ENCODE peak calls at places on chromosome 11, in seven cellular contexts. One of them, this sample, is unnamed.

GRCh38 chr11:88292156-88292844 is 45.2 kb downstream of the CTSC start:
- DNase-seq in upper lobe of right lung: no peak
- DNase-seq in right lobe of liver: peak; percentile 49
- DNase-seq in sigmoid colon: no peak
- DNase-seq in choroid plexus epithelial cell: peak; percentile 32
- DNase-seq in body of pancreas: peak; percentile 77
- DNase-seq in heart right ventricle: peak; percentile 10
- DNase-seq in this sample: no peak

GRCh38 chr11:16945671-16946469 is 68.3 kb downstream of the PLEKHA7 start:
- DNase-seq in upper lobe of right lung: peak; percentile 77
- DNase-seq in right lobe of liver: peak; percentile 57
- DNase-seq in sigmoid colon: no peak
- DNase-seq in choroid plexus epithelial cell: peak; percentile 81
- DNase-seq in body of pancreas: peak; percentile 79
- DNase-seq in heart right ventricle: peak; percentile 46
- DNase-seq in this sample: peak; percentile 72

GRCh38 chr11:121534131-121535093 is 81.6 kb upstream of the SORL1-AS1 start:
- DNase-seq in upper lobe of right lung: no peak
- DNase-seq in right lobe of liver: no peak
- DNase-seq in sigmoid colon: no peak
- DNase-seq in choroid plexus epithelial cell: peak; percentile 50
- DNase-seq in body of pancreas: peak; percentile 18
- DNase-seq in heart right ventricle: no peak
- DNase-seq in this sample: no peak

GRCh38 chr11:64857485-64857884 is 13.0 kb upstream of the CDC42BPG start:
- DNase-seq in upper lobe of right lung: no peak
- DNase-seq in right lobe of liver: no peak
- DNase-seq in sigmoid colon: no peak
- DNase-seq in choroid plexus epithelial cell: no peak
- DNase-seq in body of pancreas: no peak
- DNase-seq in heart right ventricle: no peak
- DNase-seq in this sample: no peak

GRCh38 chr11:76578655-76579046 is 91.9 kb downstream of the LRRC32 start:
- DNase-seq in upper lobe of right lung: peak; percentile 68
- DNase-seq in right lobe of liver: peak; percentile 53
- DNase-seq in sigmoid colon: no peak
- DNase-seq in choroid plexus epithelial cell: no peak
- DNase-seq in body of pancreas: peak; percentile 27
- DNase-seq in heart right ventricle: peak; percentile 84
- DNase-seq in this sample: no peak

GRCh38 chr11:10746871-10747270 is 4.2 kb upstream of the CTR9 start:
- DNase-seq in upper lobe of right lung: no peak
- DNase-seq in right lobe of liver: no peak
- DNase-seq in sigmoid colon: no peak
- DNase-seq in choroid plexus epithelial cell: no peak
- DNase-seq in body of pancreas: no peak
- DNase-seq in heart right ventricle: no peak
- DNase-seq in this sample: no peak

GRCh38 chr11:122091850-122092249 is 24.2 kb downstream of the BLID start:
- DNase-seq in upper lobe of right lung: no peak
- DNase-seq in right lobe of liver: no peak
- DNase-seq in sigmoid colon: no peak
- DNase-seq in choroid plexus epithelial cell: no peak
- DNase-seq in body of pancreas: no peak
- DNase-seq in heart right ventricle: no peak
- DNase-seq in this sample: no peak

GRCh38 chr11:86800076-86800955 is at the start of gene PRSS23:
- DNase-seq in upper lobe of right lung: peak; percentile 84
- DNase-seq in right lobe of liver: peak; percentile 78
- DNase-seq in sigmoid colon: peak; percentile 88
- DNase-seq in choroid plexus epithelial cell: peak; percentile 54
- DNase-seq in body of pancreas: peak; percentile 83
- DNase-seq in heart right ventricle: peak; percentile 52
- DNase-seq in this sample: peak; percentile 32

GRCh38 chr11:129115652-129116585 is 76.2 kb downstream of the ARHGAP32 start:
- DNase-seq in upper lobe of right lung: no peak
- DNase-seq in right lobe of liver: no peak
- DNase-seq in sigmoid colon: no peak
- DNase-seq in choroid plexus epithelial cell: peak; percentile 70
- DNase-seq in body of pancreas: no peak
- DNase-seq in heart right ventricle: no peak
- DNase-seq in this sample: no peak

GRCh38 chr11:44877908-44878459 is 72.7 kb downstream of the TP53I11 start:
- DNase-seq in upper lobe of right lung: no peak
- DNase-seq in right lobe of liver: no peak
- DNase-seq in sigmoid colon: no peak
- DNase-seq in choroid plexus epithelial cell: no peak
- DNase-seq in body of pancreas: no peak
- DNase-seq in heart right ventricle: no peak
- DNase-seq in this sample: no peak

GRCh38 chr11:31096191-31096590 is 273.3 kb downstream of the DCDC1 start:
- DNase-seq in upper lobe of right lung: no peak
- DNase-seq in right lobe of liver: no peak
- DNase-seq in sigmoid colon: no peak
- DNase-seq in choroid plexus epithelial cell: no peak
- DNase-seq in body of pancreas: no peak
- DNase-seq in heart right ventricle: no peak
- DNase-seq in this sample: no peak

GRCh38 chr11:59771605-59772004 is 16.4 kb downstream of the STX3 start:
- DNase-seq in upper lobe of right lung: no peak
- DNase-seq in right lobe of liver: no peak
- DNase-seq in sigmoid colon: no peak
- DNase-seq in choroid plexus epithelial cell: no peak
- DNase-seq in body of pancreas: no peak
- DNase-seq in heart right ventricle: no peak
- DNase-seq in this sample: no peak

GRCh38 chr11:68116892-68117435 is 4.2 kb downstream of the CHKA start:
- DNase-seq in upper lobe of right lung: no peak
- DNase-seq in right lobe of liver: no peak
- DNase-seq in sigmoid colon: no peak
- DNase-seq in choroid plexus epithelial cell: no peak
- DNase-seq in body of pancreas: no peak
- DNase-seq in heart right ventricle: no peak
- DNase-seq in this sample: no peak

GRCh38 chr11:65501530-65502273 is 2.9 kb downstream of the MALAT1 start:
- DNase-seq in upper lobe of right lung: no peak
- DNase-seq in right lobe of liver: no peak
- DNase-seq in sigmoid colon: peak; percentile 52
- DNase-seq in choroid plexus epithelial cell: peak; percentile 75
- DNase-seq in body of pancreas: no peak
- DNase-seq in heart right ventricle: no peak
- DNase-seq in this sample: no peak

GRCh38 chr11:44303401-44303938 is 6.5 kb downstream of the ALX4 start:
- DNase-seq in upper lobe of right lung: no peak
- DNase-seq in right lobe of liver: no peak
- DNase-seq in sigmoid colon: peak; percentile 46
- DNase-seq in choroid plexus epithelial cell: no peak
- DNase-seq in body of pancreas: no peak
- DNase-seq in heart right ventricle: no peak
- DNase-seq in this sample: no peak

GRCh38 chr11:125886997-125887372 is 483 bp upstream of the HYLS1 start:
- DNase-seq in upper lobe of right lung: peak; percentile 76
- DNase-seq in right lobe of liver: peak; percentile 48
- DNase-seq in sigmoid colon: peak; percentile 74
- DNase-seq in choroid plexus epithelial cell: peak; percentile 32
- DNase-seq in body of pancreas: peak; percentile 42
- DNase-seq in heart right ventricle: peak; percentile 31
- DNase-seq in this sample: peak; percentile 62

GRCh38 chr11:18522388-18522787 is 4.4 kb downstream of the TSG101 start:
- DNase-seq in upper lobe of right lung: no peak
- DNase-seq in right lobe of liver: no peak
- DNase-seq in sigmoid colon: no peak
- DNase-seq in choroid plexus epithelial cell: peak; percentile 14
- DNase-seq in body of pancreas: no peak
- DNase-seq in heart right ventricle: no peak
- DNase-seq in this sample: no peak

GRCh38 chr11:69642913-69643632 is 2.1 kb downstream of the CCND1 start:
- DNase-seq in upper lobe of right lung: peak; percentile 91
- DNase-seq in right lobe of liver: peak; percentile 86
- DNase-seq in sigmoid colon: peak; percentile 86
- DNase-seq in choroid plexus epithelial cell: peak; percentile 88
- DNase-seq in body of pancreas: peak; percentile 81
- DNase-seq in heart right ventricle: peak; percentile 77
- DNase-seq in this sample: peak; percentile 77

GRCh38 chr11:32918427-32918826 is 25.8 kb downstream of the QSER1 start:
- DNase-seq in upper lobe of right lung: no peak
- DNase-seq in right lobe of liver: no peak
- DNase-seq in sigmoid colon: no peak
- DNase-seq in choroid plexus epithelial cell: peak; percentile 10
- DNase-seq in body of pancreas: no peak
- DNase-seq in heart right ventricle: no peak
- DNase-seq in this sample: no peak

GRCh38 chr11:2684581-2684980 is 15.2 kb downstream of the KCNQ1OT1 start:
- DNase-seq in upper lobe of right lung: peak; percentile 12
- DNase-seq in right lobe of liver: no peak
- DNase-seq in sigmoid colon: peak; percentile 33
- DNase-seq in choroid plexus epithelial cell: no peak
- DNase-seq in body of pancreas: peak; percentile 1
- DNase-seq in heart right ventricle: no peak
- DNase-seq in this sample: no peak

GRCh38 chr11:111283945-111284481 is 14.3 kb upstream of the POU2AF3 start:
- DNase-seq in upper lobe of right lung: no peak
- DNase-seq in right lobe of liver: no peak
- DNase-seq in sigmoid colon: no peak
- DNase-seq in choroid plexus epithelial cell: peak; percentile 56
- DNase-seq in body of pancreas: no peak
- DNase-seq in heart right ventricle: no peak
- DNase-seq in this sample: no peak

GRCh38 chr11:95282337-95282751 is 51.3 kb upstream of the SESN3 start:
- DNase-seq in upper lobe of right lung: no peak
- DNase-seq in right lobe of liver: peak; percentile 40
- DNase-seq in sigmoid colon: peak; percentile 74
- DNase-seq in choroid plexus epithelial cell: peak; percentile 38
- DNase-seq in body of pancreas: no peak
- DNase-seq in heart right ventricle: no peak
- DNase-seq in this sample: no peak

GRCh38 chr11:87266751-87267150 is 229.0 kb downstream of the TMEM135 start:
- DNase-seq in upper lobe of right lung: no peak
- DNase-seq in right lobe of liver: no peak
- DNase-seq in sigmoid colon: no peak
- DNase-seq in choroid plexus epithelial cell: no peak
- DNase-seq in body of pancreas: no peak
- DNase-seq in heart right ventricle: no peak
- DNase-seq in this sample: no peak

GRCh38 chr11:35483131-35483800 is 42.1 kb downstream of the PAMR1 start:
- DNase-seq in upper lobe of right lung: no peak
- DNase-seq in right lobe of liver: no peak
- DNase-seq in sigmoid colon: no peak
- DNase-seq in choroid plexus epithelial cell: peak; percentile 50
- DNase-seq in body of pancreas: no peak
- DNase-seq in heart right ventricle: no peak
- DNase-seq in this sample: no peak

DNA sequence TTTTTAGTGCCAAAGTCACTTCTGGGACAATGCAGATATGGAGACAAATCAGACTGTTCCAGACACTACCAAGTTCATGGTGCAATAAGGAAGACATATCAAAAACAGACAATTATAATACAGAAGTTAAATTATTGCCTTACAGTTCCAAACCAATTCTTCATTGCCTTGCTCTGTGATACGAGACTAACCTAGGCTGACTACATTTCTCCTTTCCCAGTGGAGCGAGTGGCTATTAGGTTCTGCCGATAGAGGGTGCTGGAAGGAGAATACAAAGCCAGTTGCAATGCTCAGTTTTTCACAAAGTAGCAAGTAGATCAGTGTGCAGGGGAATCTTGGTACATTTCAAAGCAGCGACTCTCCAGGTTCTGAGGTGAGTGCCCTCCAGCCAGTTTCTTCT is 67.8 kb downstream of the FAM168A start:
- DNase-seq in upper lobe of right lung: no peak
- DNase-seq in right lobe of liver: no peak
- DNase-seq in sigmoid colon: no peak
- DNase-seq in choroid plexus epithelial cell: peak; percentile 14
- DNase-seq in body of pancreas: no peak
- DNase-seq in heart right ventricle: no peak
- DNase-seq in this sample: no peak
- TF ChIP-seq CTCF in upper lobe of right lung: no peak
- TF ChIP-seq CTCF in right lobe of liver: peak; percentile 14
- TF ChIP-seq CTCF in sigmoid colon: no peak
- TF ChIP-seq CTCF in choroid plexus epithelial cell: peak; percentile 45
- TF ChIP-seq CTCF in body of pancreas: peak; percentile 12
- TF ChIP-seq CTCF in heart right ventricle: peak; percentile 14
- TF ChIP-seq CTCF in this sample: no peak

DNA sequence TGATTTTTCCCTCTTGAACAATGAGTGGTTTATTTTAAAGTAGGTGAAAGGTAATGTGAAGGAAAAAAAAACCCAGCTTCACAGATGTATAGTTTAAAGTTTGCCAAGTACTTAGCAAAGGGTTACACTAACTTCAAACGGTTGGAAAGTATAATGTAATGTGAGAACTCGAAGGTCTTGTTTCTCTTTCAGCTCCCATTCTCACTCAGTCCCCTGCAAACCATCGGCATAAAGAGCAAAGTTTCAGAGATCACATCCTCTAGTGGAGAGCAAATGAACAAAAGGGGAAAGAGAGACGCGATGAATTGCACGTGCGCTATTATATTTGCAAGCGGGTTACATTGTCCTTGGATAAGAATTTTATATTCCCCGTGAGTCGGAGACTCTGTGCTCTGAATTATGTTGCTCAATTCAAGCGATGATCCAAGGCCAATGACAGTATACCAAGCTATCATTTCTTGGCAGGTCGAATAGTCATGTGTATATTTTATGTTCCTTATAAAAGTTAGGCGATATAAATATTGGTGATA is 37.6 kb upstream of the BIRC3 start:
- DNase-seq in upper lobe of right lung: no peak
- DNase-seq in right lobe of liver: no peak
- DNase-seq in sigmoid colon: no peak
- DNase-seq in choroid plexus epithelial cell: peak; percentile 86
- DNase-seq in body of pancreas: peak; percentile 34
- DNase-seq in heart right ventricle: no peak
- DNase-seq in this sample: peak; percentile 45
- TF ChIP-seq CTCF in upper lobe of right lung: peak; percentile 20
- TF ChIP-seq CTCF in right lobe of liver: peak; percentile 14
- TF ChIP-seq CTCF in sigmoid colon: no peak
- TF ChIP-seq CTCF in choroid plexus epithelial cell: peak; percentile 57
- TF ChIP-seq CTCF in body of pancreas: peak; percentile 43
- TF ChIP-seq CTCF in heart right ventricle: no peak
- TF ChIP-seq CTCF in this sample: peak; percentile 12

DNA sequence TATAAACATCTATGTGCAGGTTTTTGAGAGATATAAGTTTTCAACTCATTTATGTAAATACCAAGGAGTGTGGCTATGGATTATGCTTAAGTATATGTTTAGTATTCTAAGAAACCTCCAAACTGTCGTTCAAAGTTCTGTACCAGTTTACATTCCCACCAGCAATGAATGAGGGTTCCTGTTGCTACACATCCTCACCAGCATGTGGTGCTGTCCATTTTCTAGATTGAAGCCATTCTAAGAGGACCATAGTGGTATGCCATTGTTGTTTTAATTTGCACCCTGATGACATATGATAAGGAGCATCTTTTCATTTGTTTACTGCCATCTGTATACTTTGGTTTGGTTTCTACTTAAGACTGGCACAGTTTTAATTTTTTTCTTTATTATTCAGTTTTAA is 2097.9 kb downstream of the LRRC4C start:
- DNase-seq in upper lobe of right lung: no peak
- DNase-seq in right lobe of liver: no peak
- DNase-seq in sigmoid colon: no peak
- DNase-seq in choroid plexus epithelial cell: no peak
- DNase-seq in body of pancreas: no peak
- DNase-seq in heart right ventricle: no peak
- DNase-seq in this sample: no peak
- TF ChIP-seq CTCF in upper lobe of right lung: no peak
- TF ChIP-seq CTCF in right lobe of liver: no peak
- TF ChIP-seq CTCF in sigmoid colon: no peak
- TF ChIP-seq CTCF in choroid plexus epithelial cell: no peak
- TF ChIP-seq CTCF in body of pancreas: no peak
- TF ChIP-seq CTCF in heart right ventricle: no peak
- TF ChIP-seq CTCF in this sample: no peak

GRCh38 chr11:133999355-133999754 is 42.6 kb upstream of the IGSF9B start:
- DNase-seq in upper lobe of right lung: no peak
- DNase-seq in right lobe of liver: no peak
- DNase-seq in sigmoid colon: no peak
- DNase-seq in choroid plexus epithelial cell: no peak
- DNase-seq in body of pancreas: no peak
- DNase-seq in heart right ventricle: no peak
- DNase-seq in this sample: no peak
- TF ChIP-seq CTCF in upper lobe of right lung: no peak
- TF ChIP-seq CTCF in right lobe of liver: no peak
- TF ChIP-seq CTCF in sigmoid colon: no peak
- TF ChIP-seq CTCF in choroid plexus epithelial cell: no peak
- TF ChIP-seq CTCF in body of pancreas: no peak
- TF ChIP-seq CTCF in heart right ventricle: no peak
- TF ChIP-seq CTCF in this sample: no peak